ENCODE peak calls at places on chromosomes 16 and 17, in nine cellular contexts. C is NT2/D1, M is cardiac muscle cell, J is body of pancreas, Z is transverse colon, Y is Peyer's patch, O is thoracic aorta, Q is GM23338, R is hepatocyte. K is an unnamed sample.

GRCh38 chr16:82832861-82833260 is 206.1 kb downstream of the CDH13 start:
- DNase-seq in C (no peak), M (no peak), J (no peak), Z (no peak), Y (no peak), O (no peak), Q (no peak), R (no peak), K (no peak)

GRCh38 chr16:11156401-11156800 is 99.6 kb downstream of the SOCS1 start:
- DNase-seq in C (no peak), M (no peak), J (no peak), Z (no peak), Y (no peak), O (no peak), Q (no peak), R (no peak), K (peak; percentile 39)

GRCh38 chr16:375212-375611 is 4.9 kb upstream of the MRPL28 start:
- DNase-seq in C (no peak), M (no peak), J (no peak), Z (no peak), Y (no peak), O (no peak), Q (no peak), R (no peak), K (no peak)

GRCh38 chr17:50986989-50987660 is 121.0 kb upstream of the TOB1 start:
- DNase-seq in C (no peak), M (no peak), J (no peak), Z (no peak), Y (no peak), O (no peak), Q (no peak), R (no peak), K (no peak)

GRCh38 chr16:85750827-85751641 is at the start of gene C16orf74:
- DNase-seq in C (no peak), M (peak; percentile 79), J (peak; percentile 36), Z (peak; percentile 64), Y (peak; percentile 63), O (no peak), Q (peak; percentile 69), R (peak; percentile 80), K (peak; percentile 91)

GRCh38 chr16:49821614-49822282 is 34.2 kb downstream of the ZNF423 start:
- DNase-seq in C (no peak), M (no peak), J (no peak), Z (no peak), Y (no peak), O (no peak), Q (peak; percentile 29), R (no peak), K (peak; percentile 49)

GRCh38 chr16:11743308-11744074 is 834 bp upstream of the TXNDC11 start:
- DNase-seq in C (no peak), M (no peak), J (peak; percentile 78), Z (peak; percentile 39), Y (peak; percentile 75), O (peak; percentile 39), Q (no peak), R (peak; percentile 44), K (no peak)

GRCh38 chr17:2551493-2551892 is 39.8 kb upstream of the METTL16 start:
- DNase-seq in C (peak; percentile 50), M (peak; percentile 15), J (no peak), Z (no peak), Y (no peak), O (no peak), Q (peak; percentile 71), R (no peak), K (no peak)

GRCh38 chr17:66373944-66374817 is 71.8 kb downstream of the PRKCA start:
- DNase-seq in C (no peak), M (peak; percentile 69), J (peak; percentile 46), Z (peak; percentile 29), Y (peak; percentile 60), O (no peak), Q (peak; percentile 21), R (peak; percentile 25), K (no peak)

GRCh38 chr16:69924777-69925191 is 26.4 kb upstream of the CLEC18A start:
- DNase-seq in C (no peak), M (no peak), J (peak; percentile 65), Z (no peak), Y (no peak), O (peak; percentile 70), Q (peak; percentile 11), R (peak; percentile 51), K (no peak)

GRCh38 chr17:47315451-47316266 is 8.1 kb upstream of the EFCAB13 start:
- DNase-seq in C (no peak), M (peak; percentile 73), J (peak; percentile 60), Z (peak; percentile 33), Y (peak; percentile 71), O (no peak), Q (peak; percentile 77), R (peak; percentile 81), K (no peak)

GRCh38 chr16:17773698-17774101 is 302.9 kb upstream of the XYLT1 start:
- DNase-seq in C (no peak), M (no peak), J (no peak), Z (no peak), Y (no peak), O (no peak), Q (no peak), R (no peak), K (no peak)

GRCh38 chr16:75761111-75761510 is 34.8 kb upstream of the CPHXL start:
- DNase-seq in C (no peak), M (no peak), J (no peak), Z (no peak), Y (no peak), O (no peak), Q (no peak), R (no peak), K (no peak)

GRCh38 chr17:41308918-41309359 is at the start of gene KRTAP16-1:
- DNase-seq in C (no peak), M (no peak), J (no peak), Z (no peak), Y (peak; percentile 58), O (no peak), Q (no peak), R (no peak), K (peak; percentile 69)

DNA sequence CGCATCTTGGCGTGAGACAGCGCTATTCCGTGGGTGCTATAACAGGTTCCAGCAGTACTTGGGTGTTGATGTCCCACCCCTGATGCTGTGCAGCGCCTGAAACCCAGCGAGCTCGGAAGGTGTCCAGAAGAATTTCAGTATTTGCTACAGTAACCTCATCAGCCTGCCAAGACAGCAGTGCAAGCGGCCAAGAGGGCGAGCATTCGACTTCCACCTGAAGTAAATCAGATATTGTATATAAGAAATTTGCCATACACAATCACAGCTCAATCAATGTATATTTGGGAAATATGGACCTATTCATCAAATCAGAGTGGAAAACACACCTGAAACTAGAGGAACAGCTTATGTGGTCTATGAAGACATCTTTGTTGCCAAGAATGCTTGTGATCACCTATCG is 13.0 kb downstream of the APPBP2 start:
- DNase-seq in C (no peak), M (no peak), J (no peak), Z (no peak), Y (no peak), O (no peak), Q (no peak), R (no peak), K (no peak)
- H3K4me1 ChIP-seq in C (no peaks in the 10 kb centered on the region), M (no peaks in the 10 kb centered on the region), J (peaks cover 21% of the 10 kb centered on the region), Z (peaks cover 7% of the 10 kb centered on the region), Y (no peaks in the 10 kb centered on the region), O (peaks cover 16% of the 10 kb centered on the region), Q (no peaks in the 10 kb centered on the region), R (no peaks in the 10 kb centered on the region), K (peaks cover 1% of the 10 kb centered on the region)

GRCh38 chr17:64387145-64387473 is 3.6 kb downstream of the PECAM1 start:
- DNase-seq in C (no peak), M (no peak), J (no peak), Z (no peak), Y (peak; percentile 29), O (no peak), Q (no peak), R (no peak), K (no peak)

GRCh38 chr17:64385187-64386083 is 5.2 kb downstream of the PECAM1 start:
- DNase-seq in C (no peak), M (no peak), J (peak; percentile 50), Z (peak; percentile 48), Y (peak; percentile 54), O (peak; percentile 10), Q (no peak), R (peak; percentile 69), K (no peak)

GRCh38 chr17:64386412-64387144 is 4.1 kb downstream of the PECAM1 start:
- DNase-seq in C (no peak), M (no peak), J (no peak), Z (no peak), Y (peak; percentile 19), O (no peak), Q (no peak), R (no peak), K (no peak)

GRCh38 chr17:64388961-64389565 is 1.6 kb downstream of the PECAM1 start:
- DNase-seq in C (no peak), M (no peak), J (no peak), Z (no peak), Y (peak; percentile 32), O (no peak), Q (no peak), R (no peak), K (no peak)

GRCh38 chr17:64387545-64388171 is 3.0 kb downstream of the PECAM1 start:
- DNase-seq in C (no peak), M (no peak), J (no peak), Z (no peak), Y (peak; percentile 35), O (no peak), Q (peak; percentile 8), R (no peak), K (no peak)
- H3K4me1 ChIP-seq in C (no peaks in the 10 kb centered on the region), M (no peaks in the 10 kb centered on the region), J (peaks cover 6% of the 10 kb centered on the region), Z (no peaks in the 10 kb centered on the region), Y (no peaks in the 10 kb centered on the region), O (peaks cover 14% of the 10 kb centered on the region), Q (no peaks in the 10 kb centered on the region), R (no peaks in the 10 kb centered on the region), K (peaks cover 87% of the 10 kb centered on the region)

GRCh38 chr16:57007050-57007449 is 17.7 kb downstream of the NLRC5 start:
- DNase-seq in C (no peak), M (no peak), J (no peak), Z (no peak), Y (no peak), O (no peak), Q (no peak), R (no peak), K (no peak)
- H3K4me1 ChIP-seq in C (no peaks in the 10 kb centered on the region), M (no peaks in the 10 kb centered on the region), J (no peaks in the 10 kb centered on the region), Z (no peaks in the 10 kb centered on the region), Y (peaks cover 23% of the 10 kb centered on the region), O (no peaks in the 10 kb centered on the region), Q (peaks cover 9% of the 10 kb centered on the region), R (no peaks in the 10 kb centered on the region), K (peaks cover 45% of the 10 kb centered on the region)

GRCh38 chr17:1003633-1003971 is 6.7 kb downstream of the TIMM22 start:
- DNase-seq in C (no peak), M (no peak), J (no peak), Z (no peak), Y (no peak), O (no peak), Q (no peak), R (no peak), K (no peak)

GRCh38 chr17:1000597-1001490 is 3.9 kb downstream of the TIMM22 start:
- DNase-seq in C (no peak), M (peak; percentile 55), J (no peak), Z (no peak), Y (no peak), O (no peak), Q (no peak), R (peak; percentile 42), K (peak; percentile 40)

GRCh38 chr17:1002771-1003555 is 6.0 kb downstream of the TIMM22 start:
- DNase-seq in C (no peak), M (no peak), J (peak; percentile 26), Z (no peak), Y (no peak), O (no peak), Q (no peak), R (no peak), K (no peak)

GRCh38 chr17:1001640-1002411 is 4.9 kb downstream of the TIMM22 start:
- DNase-seq in C (no peak), M (no peak), J (no peak), Z (no peak), Y (no peak), O (no peak), Q (no peak), R (no peak), K (peak; percentile 65)

GRCh38 chr17:1002412-1002753 is 5.5 kb downstream of the TIMM22 start:
- DNase-seq in C (no peak), M (no peak), J (no peak), Z (no peak), Y (no peak), O (no peak), Q (no peak), R (no peak), K (no peak)
- H3K4me1 ChIP-seq in C (peaks cover 25% of the 10 kb centered on the region), M (peaks cover 22% of the 10 kb centered on the region), J (peaks cover 43% of the 10 kb centered on the region), Z (peaks cover 61% of the 10 kb centered on the region), Y (peaks cover 9% of the 10 kb centered on the region), O (peaks cover 88% of the 10 kb centered on the region), Q (peaks cover 7% of the 10 kb centered on the region), R (peaks cover 61% of the 10 kb centered on the region), K (peaks cover 37% of the 10 kb centered on the region)